ENCODE peak calls at places on chromosomes 12 and 14, in five cellular contexts. X is K562, K is HepG2, W is H1, Z is GM12878. E is an unnamed sample.

GRCh38 chr14:94573706-94574105 is 7.5 kb upstream of the SERPINA5 start:
- DNase-seq in X (no peak), Z (no peak), K (no peak), W (no peak), E (no peak)

GRCh38 chr14:95701846-95702221 is 12.1 kb downstream of the TCL1A start:
- DNase-seq in Z (no peak), W (no peak), X (no peak), K (no peak), E (no peak)

GRCh38 chr12:21818627-21819026 is 44.1 kb upstream of the KCNJ8 start:
- DNase-seq in W (no peak), K (no peak), X (no peak), Z (no peak), E (no peak)

GRCh38 chr12:100437038-100437841 is 36.4 kb upstream of the NR1H4 start:
- DNase-seq in X (peak; percentile 18), Z (no peak), K (peak; percentile 97), W (no peak), E (no peak)

GRCh38 chr12:50221228-50222008 is 54.2 kb upstream of the CERS5 start:
- DNase-seq in X (peak; percentile 60), Z (peak; percentile 53), W (no peak), K (no peak), E (peak; percentile 71)

GRCh38 chr12:52496054-52496453 is 3.0 kb upstream of the KRT6A start:
- DNase-seq in Z (no peak), W (no peak), X (no peak), K (no peak), E (no peak)

GRCh38 chr14:51020024-51020710 is 74.7 kb downstream of the TRIM9 start:
- DNase-seq in W (no peak), K (no peak), Z (no peak), X (no peak), E (peak; percentile 73)

GRCh38 chr12:121279507-121279915 is 17.0 kb downstream of the CAMKK2 start:
- DNase-seq in K (no peak), Z (no peak), W (no peak), X (no peak), E (peak; percentile 62)

GRCh38 chr14:59849371-59850130 is 21.0 kb downstream of the RTN1 start:
- DNase-seq in Z (no peak), X (no peak), W (no peak), K (no peak), E (no peak)

DNA sequence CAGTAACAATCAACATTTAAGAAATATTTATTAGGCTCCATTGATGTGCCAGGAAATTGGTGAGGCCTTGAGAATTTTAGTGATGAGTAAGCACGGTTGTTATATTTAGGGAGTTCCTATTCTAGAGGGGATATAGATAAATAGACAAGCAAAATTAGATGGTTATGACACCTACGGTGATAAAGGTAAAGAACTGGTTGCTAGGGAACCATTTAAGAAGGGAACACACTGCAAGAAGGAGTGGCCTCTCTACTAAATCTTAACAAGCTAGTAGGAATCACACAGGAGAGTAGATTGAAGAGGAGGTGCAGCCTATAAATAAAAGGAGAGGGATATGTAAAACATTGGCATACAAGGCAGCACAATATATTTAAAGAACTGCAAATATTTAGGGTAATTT is 155.2 kb downstream of the LRIG3 start:
- DNase-seq in K (no peak), W (no peak), X (no peak), Z (no peak), E (no peak)
- TF ChIP-seq SIN3A in K (no peak), W (no peak), X (no peak), Z (no peak), E (no peak)

DNA sequence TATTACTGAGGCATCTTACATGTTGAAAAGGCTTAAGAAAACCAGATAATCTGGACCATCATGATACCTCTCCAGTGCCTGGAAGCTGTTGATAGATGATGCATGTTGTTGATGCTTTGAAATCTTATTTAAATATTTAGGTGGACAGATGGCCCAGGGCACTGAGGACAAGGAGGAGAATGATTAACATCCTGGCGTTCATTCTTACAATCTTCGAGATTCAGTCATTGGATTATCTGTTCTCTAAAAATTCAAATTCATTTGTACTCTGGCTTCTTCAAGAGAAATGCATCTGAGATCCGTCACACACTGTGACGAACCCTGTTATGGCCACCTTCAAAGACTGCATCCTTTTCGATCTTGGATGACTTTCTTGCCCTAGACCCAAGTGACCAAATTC is 121.3 kb upstream of the IGF1 start:
- DNase-seq in K (no peak), W (no peak), X (no peak), Z (no peak), E (no peak)
- TF ChIP-seq TAF1 in K (no peak), W (no peak), X (no peak), Z (no peak), E (no peak)

GRCh38 chr12:104653730-104654328 is 197.1 kb downstream of the CHST11 start:
- DNase-seq in K (peak; percentile 13), Z (no peak), W (peak; percentile 72), X (peak; percentile 59), E (no peak)
- H3K4me3 ChIP-seq in K (no peak overlapping the region), Z (no peak overlapping the region), W (no peak overlapping the region), X (no peak overlapping the region), E (no peak overlapping the region)

DNA sequence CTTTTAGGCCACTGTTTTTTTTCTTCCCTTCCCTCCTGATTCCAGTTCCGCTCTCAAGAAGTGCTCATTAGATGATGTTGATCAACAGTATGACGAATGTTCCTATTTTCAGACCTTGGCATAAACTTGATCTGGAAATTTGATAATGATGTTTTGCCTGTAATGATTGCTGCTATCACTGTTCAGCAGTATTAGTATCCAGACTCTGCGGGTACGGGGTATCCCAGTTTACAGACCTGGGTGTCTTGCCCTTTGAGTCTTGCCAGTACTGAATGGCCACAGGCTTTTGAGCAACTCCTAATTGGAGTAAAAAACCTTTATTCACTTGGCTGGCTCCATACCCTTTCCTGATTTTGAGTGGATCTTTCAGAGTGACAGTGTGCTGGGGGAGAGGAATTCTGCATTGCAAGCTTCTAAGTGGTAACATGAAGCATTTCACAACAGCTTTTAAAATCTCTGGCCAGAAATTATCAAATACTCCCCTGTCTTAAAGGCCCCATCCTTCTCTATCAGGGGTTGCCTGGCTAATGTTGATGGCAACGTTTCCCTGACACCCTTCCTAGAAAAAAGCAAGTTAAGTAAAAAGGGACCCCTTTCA is 5.9 kb upstream of the ASB8 start:
- DNase-seq in Z (no peak), X (no peak), W (no peak), K (no peak), E (no peak)
- TF ChIP-seq SIN3A in Z (no peak), X (no peak), W (no peak), K (no peak), E (no peak)

GRCh38 chr12:105567061-105567460 is 236.6 kb downstream of the C12orf75 start:
- DNase-seq in Z (no peak), K (no peak), X (no peak), W (no peak), E (no peak)
- TF ChIP-seq TAF1 in Z (no peak), K (no peak), X (no peak), W (no peak), E (no peak)

GRCh38 chr14:47675239-47675488 is 241 bp downstream of the MDGA2 start:
- DNase-seq in X (no peak), Z (no peak), W (no peak), K (no peak), E (no peak)

GRCh38 chr14:47675489-47676300 is at the start of gene MDGA2:
- DNase-seq in Z (no peak), K (no peak), X (no peak), W (peak; percentile 80), E (peak; percentile 28)

GRCh38 chr14:47678157-47678556 is 2.8 kb upstream of the MDGA2 start:
- DNase-seq in K (peak; percentile 3), Z (no peak), W (no peak), X (no peak), E (no peak)

GRCh38 chr14:47674546-47675238 is 713 bp downstream of the MDGA2 start:
- DNase-seq in W (peak; percentile 75), X (no peak), K (no peak), Z (no peak), E (peak; percentile 19)

DNA sequence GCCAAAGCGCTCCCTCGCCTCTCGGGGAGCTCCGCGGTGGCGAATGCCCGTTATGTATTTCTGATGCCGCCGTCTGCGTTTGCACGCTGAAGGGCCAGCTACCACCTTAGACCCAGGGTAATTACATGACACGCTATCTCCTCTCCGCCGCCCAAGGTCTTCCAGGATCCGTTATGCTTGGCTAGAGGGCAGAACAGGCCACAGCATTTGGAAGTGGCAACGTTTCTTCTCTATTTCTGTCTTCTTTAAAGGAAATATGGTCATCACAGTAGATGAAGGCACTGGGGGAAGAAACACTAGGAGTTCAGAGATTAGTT is 854 bp upstream of the MDGA2 start:
- DNase-seq in W (no peak), X (no peak), Z (no peak), K (no peak), E (no peak)
- H3K4me3 ChIP-seq in W (peak overlapping the region; percentile 56), X (no peak overlapping the region), Z (no peak overlapping the region), K (no peak overlapping the region), E (no peak overlapping the region)

GRCh38 chr14:101593411-101594181 is 32.3 kb downstream of the DIO3 start:
- DNase-seq in W (no peak), K (no peak), X (no peak), Z (no peak), E (no peak)
- TF ChIP-seq SIN3A in W (no peak), K (no peak), X (no peak), Z (no peak), E (no peak)

GRCh38 chr12:87812030-87812429 is 217.2 kb downstream of the C12orf50 start:
- DNase-seq in X (no peak), W (no peak), Z (no peak), K (no peak), E (no peak)

GRCh38 chr12:87812711-87813110 is 216.5 kb downstream of the C12orf50 start:
- DNase-seq in Z (no peak), X (no peak), K (no peak), W (no peak), E (no peak)

GRCh38 chr12:87814625-87815024 is 214.6 kb downstream of the C12orf50 start:
- DNase-seq in W (no peak), Z (no peak), K (no peak), X (no peak), E (no peak)

GRCh38 chr12:87815738-87816137 is 213.5 kb downstream of the C12orf50 start:
- DNase-seq in Z (no peak), X (no peak), W (no peak), K (no peak), E (no peak)

DNA sequence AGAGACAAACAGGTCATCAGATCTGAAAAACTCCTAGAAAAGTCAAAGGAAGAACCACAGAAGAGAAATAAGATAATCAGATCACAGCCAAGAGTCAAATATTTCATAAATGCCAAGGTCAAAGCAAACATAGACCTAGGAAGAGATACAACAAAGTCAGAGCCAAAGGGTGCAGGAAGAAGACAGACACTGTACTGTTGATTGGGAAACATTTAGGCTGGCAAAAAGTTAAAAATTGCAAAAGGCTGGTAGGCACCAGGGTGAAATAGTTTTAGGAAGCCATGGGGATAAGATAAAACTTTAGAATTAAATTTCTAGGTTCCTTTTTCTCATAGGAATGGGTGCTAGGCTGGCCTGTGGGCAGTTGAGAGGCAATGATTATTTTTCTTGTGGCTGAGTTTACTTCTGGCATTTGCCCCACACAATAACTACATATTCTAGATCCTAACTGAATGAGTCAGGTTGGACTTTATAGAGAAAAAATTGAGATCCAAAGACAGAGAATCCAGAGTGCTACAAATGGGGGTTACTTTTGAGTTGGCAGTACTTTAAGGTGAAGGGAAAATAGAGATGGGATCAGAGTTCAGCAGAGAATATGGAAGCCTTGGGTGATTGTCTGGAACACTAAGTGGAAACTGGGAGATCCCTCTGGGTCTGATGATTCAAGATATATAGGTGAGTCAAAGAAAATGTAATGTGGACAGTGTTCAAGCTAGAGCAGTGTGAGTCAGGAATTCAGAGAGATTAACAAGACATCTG is 215.5 kb downstream of the C12orf50 start:
- DNase-seq in Z (no peak), W (no peak), K (no peak), X (no peak), E (no peak)
- TF ChIP-seq TAF1 in Z (no peak), W (no peak), K (no peak), X (no peak), E (no peak)

E was measured in SK-N-SH.